ENCODE peak calls at places on chromosomes 4 and X, in five cellular contexts. H is K562, B is A549, T is HepG2, K is H1. A is an unnamed sample.

GRCh38 chrX:35351795-35352483 is 409.3 kb downstream of the FAM47B start:
- DNase-seq in B (no peak), H (no peak), T (no peak), K (no peak), A (no peak)

GRCh38 chr4:139779653-139780052 is 114.0 kb downstream of the MGST2 start:
- DNase-seq in K (no peak), B (no peak), T (no peak), H (no peak), A (no peak)

GRCh38 chr4:107183155-107183774 is 147.2 kb upstream of the DKK2 start:
- DNase-seq in H (peak; percentile 27), T (peak; percentile 67), B (peak; percentile 52), K (no peak), A (peak; percentile 58)

GRCh38 chr4:7469023-7469422 is 34.3 kb upstream of the PSAPL1 start:
- DNase-seq in H (no peak), K (no peak), B (no peak), T (no peak), A (no peak)

GRCh38 chr4:171340282-171340681 is 472.9 kb upstream of the GALNTL6 start:
- DNase-seq in K (no peak), H (no peak), B (no peak), T (no peak), A (no peak)

GRCh38 chr4:53688186-53688790 is 97.0 kb upstream of the LNX1 start:
- DNase-seq in B (peak; percentile 39), T (no peak), K (no peak), H (peak; percentile 7), A (peak; percentile 100)

GRCh38 chrX:3990569-3990968 is 277.1 kb upstream of the PRKX start:
- DNase-seq in K (no peak), B (no peak), T (no peak), H (peak; percentile 2), A (no peak)

GRCh38 chrX:43702079-43702524 is 46.0 kb downstream of the MAOA start:
- DNase-seq in H (no peak), K (no peak), B (no peak), T (peak; percentile 77), A (no peak)

GRCh38 chr4:65668201-65669007 is 1.9 kb downstream of the EPHA5 start:
- DNase-seq in T (no peak), H (no peak), B (no peak), K (peak; percentile 53), A (no peak)

GRCh38 chr4:41975341-41975740 is 6.2 kb upstream of the DCAF4L1 start:
- DNase-seq in H (no peak), T (no peak), K (no peak), B (no peak), A (no peak)

GRCh38 chr4:100504086-100504874 is 13.5 kb downstream of the EMCN start:
- DNase-seq in K (peak; percentile 73), T (no peak), B (no peak), H (no peak), A (no peak)

GRCh38 chr4:140971077-140971792 is 162.0 kb downstream of the RNF150 start:
- DNase-seq in K (no peak), H (no peak), T (no peak), B (no peak), A (no peak)

GRCh38 chrX:48831136-48831908 is 4.1 kb downstream of the PCSK1N start:
- DNase-seq in K (no peak), B (no peak), T (no peak), H (no peak), A (no peak)

GRCh38 chr4:88989990-88990389 is 67.0 kb downstream of the FAM13A start:
- DNase-seq in T (no peak), B (no peak), H (no peak), K (no peak), A (no peak)

GRCh38 chr4:166777760-166778159 is 456.5 kb downstream of the SPOCK3 start:
- DNase-seq in T (no peak), K (no peak), B (no peak), H (no peak), A (no peak)

GRCh38 chr4:104490770-104491395 is 3.8 kb downstream of the CXXC4 start:
- DNase-seq in B (peak; percentile 58), H (peak; percentile 63), T (peak; percentile 17), K (peak; percentile 62), A (peak; percentile 17)

GRCh38 chr4:113801882-113802281 is 40.3 kb upstream of the CAMK2D start:
- DNase-seq in H (no peak), B (no peak), K (no peak), T (no peak), A (no peak)

GRCh38 chr4:31237242-31237641 is 517.1 kb downstream of the PCDH7 start:
- DNase-seq in K (no peak), H (no peak), B (no peak), T (no peak), A (no peak)

GRCh38 chrX:131595120-131595519 is 51.2 kb downstream of the OR13H1 start:
- DNase-seq in K (no peak), B (no peak), T (no peak), H (no peak), A (no peak)

GRCh38 chrX:138791551-138791950 is 80.0 kb upstream of the FGF13 start:
- DNase-seq in B (no peak), T (no peak), H (no peak), K (no peak), A (no peak)

GRCh38 chrX:38347136-38347535 is 5.3 kb upstream of the OTC start:
- DNase-seq in B (peak; percentile 26), T (no peak), H (no peak), K (no peak), A (peak; percentile 52)

GRCh38 chrX:41823402-41823801 is 99.4 kb downstream of the GPR82 start:
- DNase-seq in K (no peak), B (peak; percentile 10), T (peak; percentile 84), H (no peak), A (no peak)

GRCh38 chrX:122572461-122572860 is 611.6 kb upstream of the GRIA3 start:
- DNase-seq in H (no peak), T (no peak), B (no peak), K (no peak), A (peak; percentile 4)

GRCh38 chrX:41923925-41924693 is 755 bp upstream of the CASK start:
- DNase-seq in K (no peak), H (peak; percentile 7), T (no peak), B (peak; percentile 68), A (peak; percentile 26)

GRCh38 chr4:55086561-55086960 is 38.8 kb downstream of the KDR start:
- DNase-seq in H (no peak), K (no peak), B (no peak), T (no peak), A (no peak)

GRCh38 chrX:112147206-112147605 is 64.6 kb upstream of the TRPC5 start:
- DNase-seq in H (peak; percentile 8), B (peak; percentile 1), T (no peak), K (peak; percentile 45), A (peak; percentile 29)

GRCh38 chr4:40785727-40786126 is 36.0 kb downstream of the NSUN7 start:
- DNase-seq in T (no peak), K (no peak), B (no peak), H (no peak), A (no peak)

GRCh38 chrX:135112096-135112729 is 8.1 kb downstream of the ETDB start:
- DNase-seq in B (peak; percentile 31), T (no peak), K (peak; percentile 58), H (peak; percentile 22), A (peak; percentile 31)

GRCh38 chr4:159273126-159273438 is 170.2 kb downstream of the RAPGEF2 start:
- DNase-seq in K (no peak), T (peak; percentile 67), B (no peak), H (peak; percentile 7), A (no peak)

GRCh38 chr4:85500110-85500867 is 25.3 kb downstream of the ARHGAP24 start:
- DNase-seq in T (no peak), K (no peak), H (no peak), B (no peak), A (no peak)

GRCh38 chrX:73785493-73785892 is 222.5 kb downstream of the CHIC1 start:
- DNase-seq in B (no peak), K (no peak), H (no peak), T (no peak), A (no peak)

GRCh38 chr4:26454961-26455360 is 35.3 kb downstream of the CCKAR start:
- DNase-seq in H (no peak), B (no peak), K (no peak), T (no peak), A (no peak)

GRCh38 chr4:26451597-26451996 is 38.7 kb downstream of the CCKAR start:
- DNase-seq in K (no peak), B (no peak), H (no peak), T (no peak), A (no peak)

GRCh38 chr4:26457412-26457811 is 32.9 kb downstream of the CCKAR start:
- DNase-seq in B (no peak), T (no peak), H (no peak), K (no peak), A (no peak)

GRCh38 chr4:26455571-26455970 is 34.7 kb downstream of the CCKAR start:
- DNase-seq in T (no peak), H (no peak), B (no peak), K (peak; percentile 26), A (no peak)

GRCh38 chr4:26452565-26453531 is 37.4 kb downstream of the CCKAR start:
- DNase-seq in H (no peak), B (no peak), T (no peak), K (peak; percentile 47), A (no peak)
- TF ChIP-seq MAFK in H (no peak), B (no peak), T (no peak), K (no peak), A (no peak)

GRCh38 chr4:74499986-74500781 is 55.2 kb downstream of the AREG start:
- DNase-seq in B (no peak), H (no peak), T (no peak), K (no peak), A (peak; percentile 38)
- TF ChIP-seq MAFK in B (no peak), H (no peak), T (no peak), K (no peak), A (no peak)

GRCh38 chr4:91064157-91064853 is 937.1 kb downstream of the CCSER1 start:
- DNase-seq in H (no peak), K (peak; percentile 47), B (peak; percentile 5), T (peak; percentile 7), A (no peak)
- TF ChIP-seq MAFK in H (no peak), K (no peak), B (no peak), T (no peak), A (no peak)

GRCh38 chr4:24840826-24841587 is 45.6 kb downstream of the SOD3 start:
- DNase-seq in T (no peak), B (no peak), H (no peak), K (no peak), A (no peak)
- TF ChIP-seq MAFK in T (no peak), B (no peak), H (no peak), K (no peak), A (no peak)

DNA sequence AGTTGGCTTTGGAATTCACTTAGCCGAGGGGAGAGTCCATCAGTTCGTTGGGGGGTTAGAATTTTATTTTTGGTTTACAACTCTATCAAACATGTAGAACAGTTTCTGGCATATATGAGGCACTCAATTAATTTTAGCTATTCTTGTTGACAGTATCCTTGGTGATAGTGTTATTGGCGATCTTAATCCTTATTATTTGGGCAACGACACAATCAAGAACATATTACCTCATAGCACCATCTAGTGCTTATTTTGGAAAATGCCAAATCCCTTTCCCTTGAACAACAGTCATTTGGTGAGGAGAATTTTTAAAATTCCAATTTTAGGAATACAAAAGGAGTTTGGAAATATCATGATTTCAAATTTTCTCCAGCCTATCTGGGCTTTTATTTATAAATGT is 17.9 kb upstream of the PGRMC1 start:
- DNase-seq in B (no peak), T (no peak), H (no peak), K (no peak), A (peak; percentile 15)
- TF ChIP-seq MAFK in B (no peak), T (no peak), H (no peak), K (no peak), A (no peak)

A was measured in IMR-90.